ENCODE peak calls at places on chromosomes 7 and 10, in seven cellular contexts. M, K, X, I, L, C and T are unnamed samples.

GRCh38 chr7:4631664-4632171 is 50.4 kb upstream of the FOXK1 start:
- DNase-seq in M (peak), K (peak), X (no peak), I (peak), L (peak), C (no peak), T (peak)

GRCh38 chr7:37488163-37488759 is 39.6 kb upstream of the ELMO1 start:
- DNase-seq in M (no peak), K (no peak), X (peak), I (no peak), L (peak), C (no peak), T (no peak)

GRCh38 chr10:131830446-131831130 is 70.2 kb upstream of the PPP2R2D start:
- DNase-seq in M (no peak), K (no peak), X (no peak), I (no peak), L (no peak), C (no peak), T (no peak)

GRCh38 chr10:122197823-122198222 is 73.3 kb upstream of the BTBD16 start:
- DNase-seq in M (no peak), K (no peak), X (no peak), I (no peak), L (no peak), C (no peak), T (no peak)

GRCh38 chr10:119302591-119303253 is 95.4 kb downstream of the GRK5 start:
- DNase-seq in M (no peak), K (peak), X (no peak), I (no peak), L (no peak), C (no peak), T (no peak)

GRCh38 chr7:28434510-28434909 is 22.2 kb downstream of the CREB5 start:
- DNase-seq in M (no peak), K (no peak), X (no peak), I (no peak), L (no peak), C (no peak), T (no peak)

GRCh38 chr7:10918093-10918590 is 55.5 kb upstream of the PHF14 start:
- DNase-seq in M (no peak), K (no peak), X (no peak), I (no peak), L (no peak), C (no peak), T (no peak)

GRCh38 chr7:111108526-111108925 is 17.6 kb downstream of the LRRN3 start:
- DNase-seq in M (peak), K (no peak), X (no peak), I (peak), L (no peak), C (no peak), T (no peak)

GRCh38 chr10:47454294-47455058 is 29.4 kb downstream of the ANXA8 start:
- DNase-seq in M (no peak), K (no peak), X (no peak), I (no peak), L (no peak), C (no peak), T (no peak)

GRCh38 chr7:32507416-32507815 is 12.1 kb downstream of the AVL9 start:
- DNase-seq in M (no peak), K (no peak), X (no peak), I (no peak), L (no peak), C (no peak), T (no peak)

GRCh38 chr7:107622429-107622828 is 38.2 kb upstream of the SLC26A4 start:
- DNase-seq in M (peak), K (peak), X (peak), I (peak), L (no peak), C (no peak), T (no peak)

GRCh38 chr7:128206017-128206746 is 34.9 kb upstream of the LEP start:
- DNase-seq in M (no peak), K (no peak), X (no peak), I (no peak), L (peak), C (no peak), T (no peak)

DNA sequence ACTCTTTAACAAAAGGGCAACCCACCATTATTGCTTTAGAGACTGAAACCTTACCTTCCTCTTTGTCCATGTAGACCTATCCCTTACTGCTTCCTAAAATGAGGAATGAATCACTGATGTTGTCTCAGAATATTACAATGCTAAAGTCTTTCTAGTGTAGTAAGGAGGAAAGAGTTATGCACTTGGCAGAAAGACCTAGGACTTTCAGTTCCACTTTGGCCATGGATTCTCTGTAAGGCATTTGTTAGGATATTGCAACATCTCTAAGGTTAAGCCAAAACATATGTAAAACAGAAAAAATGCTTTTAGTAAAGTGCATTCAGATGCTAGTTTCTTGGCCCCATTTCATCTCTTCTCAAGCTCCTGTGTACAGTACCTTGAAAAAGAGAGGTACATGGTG is 230.9 kb downstream of the PARD3 start:
- DNase-seq in M (peak), K (peak), X (no peak), I (peak), L (no peak), C (no peak), T (no peak)
- H3K27ac ChIP-seq in M (no peak), K (peak), X (no peak), I (peak), L (no peak), C (no peak), T (no peak)

DNA sequence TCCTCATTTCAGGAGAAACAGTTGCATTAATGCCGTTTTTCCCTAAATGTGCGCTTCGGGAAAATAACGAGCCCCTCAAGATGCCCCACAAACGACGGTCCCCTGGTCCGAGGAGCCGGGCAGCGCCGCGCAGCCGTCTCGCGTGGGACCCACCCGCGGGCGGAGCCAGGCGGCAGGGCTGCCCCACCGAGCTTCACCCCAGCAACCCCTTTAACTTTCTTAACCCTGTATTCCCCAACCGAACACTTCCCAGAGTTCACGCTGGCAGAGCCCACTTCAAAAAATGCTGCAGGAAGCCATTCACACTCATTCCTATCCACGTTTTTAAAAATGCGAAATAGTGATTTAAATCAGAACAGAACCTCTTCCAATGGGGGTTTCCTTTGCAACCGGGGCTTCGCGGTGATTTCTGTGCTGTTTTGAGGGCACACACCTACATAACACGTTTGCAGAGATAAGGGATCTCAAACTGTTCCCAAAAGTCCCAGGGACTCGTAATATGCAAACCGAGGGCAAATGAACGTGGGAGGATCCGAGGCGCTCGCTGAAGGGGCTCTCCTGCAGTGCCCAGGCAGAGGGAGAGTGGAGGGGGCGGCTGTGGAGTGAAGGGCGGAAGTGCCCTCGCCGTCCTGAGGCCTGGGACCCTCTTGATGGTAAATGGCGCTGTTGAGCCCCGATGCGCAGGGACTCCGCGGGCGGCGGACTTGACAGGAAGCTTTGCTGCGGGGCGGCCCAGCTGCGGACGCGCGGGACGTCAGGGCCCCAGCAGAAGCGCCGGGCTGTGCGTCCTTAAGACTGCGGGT is 152.1 kb upstream of the YAE1 start:
- DNase-seq in M (peak), K (peak), X (peak), I (peak), L (peak), C (peak), T (no peak)
- H3K27ac ChIP-seq in M (no peak), K (peak), X (no peak), I (no peak), L (no peak), C (no peak), T (no peak)

GRCh38 chr7:143882020-143882610 is 19.9 kb downstream of the TCAF1 start:
- DNase-seq in M (no peak), K (peak), X (no peak), I (peak), L (peak), C (no peak), T (peak)

GRCh38 chr7:143882611-143883078 is 19.3 kb downstream of the TCAF1 start:
- DNase-seq in M (no peak), K (peak), X (no peak), I (peak), L (peak), C (no peak), T (no peak)

GRCh38 chr7:143885951-143886350 is 16.0 kb downstream of the TCAF1 start:
- DNase-seq in M (no peak), K (no peak), X (no peak), I (no peak), L (no peak), C (no peak), T (no peak)

GRCh38 chr7:143884978-143885559 is 16.9 kb downstream of the TCAF1 start:
- DNase-seq in M (no peak), K (peak), X (no peak), I (peak), L (peak), C (no peak), T (peak)

DNA sequence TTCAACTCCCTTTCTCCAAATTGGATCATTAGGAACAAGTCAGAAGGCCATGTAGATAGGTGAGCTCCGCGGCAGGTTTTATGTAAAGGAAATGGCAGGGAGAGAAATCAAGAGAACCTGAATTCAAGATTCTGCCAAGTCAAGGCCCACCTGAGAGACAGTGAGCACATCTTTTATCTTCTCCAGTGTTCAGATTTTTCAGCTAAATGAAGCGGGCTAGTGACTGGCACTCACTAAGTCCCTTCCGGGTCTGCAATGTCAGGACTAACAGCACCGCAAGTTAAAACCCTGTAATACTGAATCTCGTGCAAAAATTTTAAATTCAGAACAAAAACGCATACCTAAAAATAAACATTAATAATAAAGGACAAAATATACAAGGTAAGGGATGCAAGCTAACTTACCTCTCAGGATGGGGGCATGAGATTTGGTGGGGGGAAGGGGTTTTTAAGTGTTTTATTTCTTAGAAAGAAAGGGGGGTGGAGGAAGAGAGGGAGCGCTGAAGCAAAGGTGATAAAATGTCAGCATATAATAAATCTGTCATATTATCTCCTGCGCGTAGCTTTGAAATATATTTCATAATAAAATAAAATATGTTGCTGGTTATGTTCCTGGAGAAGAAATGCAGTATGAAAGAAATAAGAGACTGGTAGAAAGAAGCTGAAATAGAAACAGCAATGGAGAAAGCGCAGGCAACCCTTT is 17.5 kb downstream of the TCAF1 start:
- DNase-seq in M (no peak), K (no peak), X (no peak), I (no peak), L (no peak), C (no peak), T (no peak)
- H3K27ac ChIP-seq in M (no peak), K (peak), X (no peak), I (peak), L (no peak), C (no peak), T (peak)

GRCh38 chr7:47454066-47454950 is 127.6 kb downstream of the TNS3 start:
- DNase-seq in M (peak), K (no peak), X (no peak), I (peak), L (no peak), C (no peak), T (no peak)
- H3K27ac ChIP-seq in M (peak), K (peak), X (no peak), I (peak), L (peak), C (no peak), T (no peak)

DNA sequence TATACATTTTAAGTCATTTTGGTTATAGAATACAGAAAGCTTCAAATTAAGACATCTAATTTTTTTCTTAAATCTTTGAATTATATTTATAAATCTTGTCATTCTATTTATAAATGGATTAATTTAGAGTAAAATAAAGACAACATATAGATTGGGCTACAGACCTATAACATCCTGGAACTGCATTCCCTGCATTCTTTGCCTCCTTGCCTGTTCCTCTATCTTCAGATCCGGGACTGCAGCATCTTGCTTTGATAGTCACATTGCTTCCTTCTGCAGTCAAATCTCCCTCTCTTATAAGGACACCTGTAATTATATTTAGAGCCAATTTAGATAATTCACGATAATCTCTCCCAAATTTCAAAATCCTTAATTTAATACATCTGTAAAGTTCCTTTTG is 64.2 kb downstream of the ATRNL1 start:
- DNase-seq in M (no peak), K (no peak), X (no peak), I (no peak), L (peak), C (no peak), T (no peak)
- H3K27ac ChIP-seq in M (no peak), K (no peak), X (no peak), I (no peak), L (no peak), C (no peak), T (no peak)